ENCODE peak calls at places on chromosomes 6 and 20, in six cellular contexts. K is NB4, J is A549, L is GM12878, Q is HepG2, V is K562. X is an unnamed sample.

GRCh38 chr6:160789263-160790027 is 87.4 kb downstream of the PLG start:
- DNase-seq in J (no peak), L (peak), K (no peak), Q (no peak), V (no peak), X (no peak)

GRCh38 chr6:34144581-34145160 is 1.2 kb downstream of the GRM4 start:
- DNase-seq in V (no peak), Q (no peak), L (no peak), K (no peak), J (no peak), X (no peak)

GRCh38 chr6:139508023-139508422 is 133.6 kb upstream of the CITED2 start:
- DNase-seq in L (no peak), J (no peak), Q (peak), V (no peak), K (peak), X (no peak)

GRCh38 chr20:39893013-39893685 is 795.9 kb downstream of the MAFB start:
- DNase-seq in L (no peak), V (no peak), K (no peak), J (no peak), Q (no peak), X (no peak)

GRCh38 chr6:34391023-34391485 is 1.4 kb downstream of the NUDT3 start:
- DNase-seq in L (no peak), K (peak), Q (peak), J (peak), V (no peak), X (peak)

GRCh38 chr6:100731411-100731810 is 149.7 kb downstream of the ASCC3 start:
- DNase-seq in J (no peak), L (no peak), V (no peak), Q (no peak), K (no peak), X (no peak)

GRCh38 chr6:89597988-89598387 is 40.6 kb downstream of the LYRM2 start:
- DNase-seq in J (peak), K (peak), Q (peak), L (no peak), V (no peak), X (peak)

GRCh38 chr20:8860011-8860495 is 208.8 kb upstream of the PLCB4 start:
- DNase-seq in V (no peak), Q (no peak), K (no peak), J (peak), L (no peak), X (peak)

GRCh38 chr20:36813784-36814136 is 40.2 kb upstream of the DSN1 start:
- DNase-seq in V (no peak), Q (no peak), J (no peak), L (no peak), K (no peak), X (no peak)

GRCh38 chr6:142846883-142847287 is 98.1 kb downstream of the HIVEP2 start:
- DNase-seq in J (peak), V (no peak), Q (peak), L (no peak), K (no peak), X (peak)

GRCh38 chr6:39849228-39849627 is 57.1 kb downstream of the DAAM2 start:
- DNase-seq in K (no peak), V (no peak), Q (no peak), J (no peak), L (no peak), X (no peak)

DNA sequence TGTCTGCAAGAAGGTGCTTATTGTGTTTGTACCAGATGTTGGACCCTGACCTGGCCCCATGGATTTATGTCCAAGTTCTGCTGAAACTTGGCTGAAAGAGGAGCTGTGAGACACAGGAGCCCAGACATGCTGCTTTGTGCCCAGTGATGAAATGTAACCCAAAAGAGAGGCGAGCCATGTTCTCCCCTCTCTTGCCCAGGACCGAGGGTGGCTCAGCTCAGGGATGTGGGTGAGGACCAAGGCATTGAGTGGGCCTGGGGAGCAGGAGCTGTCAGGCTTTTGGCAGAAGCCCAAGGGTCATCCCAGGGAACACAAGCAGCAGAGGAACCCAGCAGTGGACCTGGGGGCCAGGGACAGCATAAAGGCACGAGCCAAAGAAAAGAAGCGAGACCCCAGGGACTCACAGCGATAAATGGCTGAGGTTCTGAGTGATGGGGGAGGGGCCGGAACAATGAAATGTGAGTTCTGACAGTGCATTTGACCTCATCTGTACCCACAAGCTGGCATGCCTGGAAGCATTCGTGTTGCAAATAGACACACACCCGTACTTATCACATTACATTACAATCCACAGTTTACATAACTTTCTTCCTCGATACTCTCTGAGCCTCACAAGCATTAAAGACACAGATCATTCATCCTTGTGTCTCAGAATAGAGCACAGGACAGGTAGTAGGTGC is 363.3 kb upstream of the JARID2 start:
- DNase-seq in L (no peak), V (no peak), K (peak), Q (no peak), J (no peak), X (no peak)
- TF ChIP-seq MYC in L (no peak), V (no peak), K (no peak), Q (no peak), J (no peak), X (no peak)

DNA sequence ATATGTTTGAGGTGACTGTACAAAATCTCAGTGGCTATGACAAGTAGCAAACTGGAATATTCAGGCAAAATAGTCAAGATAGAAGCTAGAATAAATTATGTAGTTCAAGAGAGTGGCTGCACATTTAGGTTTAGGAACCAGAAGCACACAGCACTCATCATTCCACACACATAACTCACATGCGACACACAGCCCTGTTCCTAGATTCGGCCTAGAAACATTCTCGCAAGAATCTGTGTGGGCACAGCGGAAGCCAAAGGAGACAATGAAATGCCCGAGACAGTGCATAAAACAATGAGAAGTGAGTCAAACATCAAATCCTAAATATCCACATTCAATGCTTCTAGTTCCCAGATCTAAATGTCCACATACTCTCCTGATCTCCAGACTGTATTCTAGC is 9.5 kb upstream of the SUPT3H start:
- DNase-seq in K (no peak), L (no peak), Q (no peak), J (no peak), V (no peak), X (no peak)
- TF ChIP-seq MYC in K (no peak), L (no peak), Q (no peak), J (no peak), V (no peak), X (no peak)

GRCh38 chr20:50857348-50857747 is 62.5 kb downstream of the BCAS4 start:
- DNase-seq in L (no peak), V (no peak), K (no peak), J (no peak), Q (no peak), X (no peak)

GRCh38 chr20:50858525-50858924 is 63.7 kb downstream of the BCAS4 start:
- DNase-seq in Q (no peak), L (no peak), J (no peak), V (no peak), K (no peak), X (no peak)

GRCh38 chr20:50854512-50855249 is 59.8 kb downstream of the BCAS4 start:
- DNase-seq in J (no peak), K (no peak), Q (no peak), V (peak), L (no peak), X (no peak)

GRCh38 chr20:50856475-50857041 is 61.7 kb downstream of the BCAS4 start:
- DNase-seq in V (no peak), K (no peak), L (no peak), J (no peak), Q (no peak), X (no peak)

DNA sequence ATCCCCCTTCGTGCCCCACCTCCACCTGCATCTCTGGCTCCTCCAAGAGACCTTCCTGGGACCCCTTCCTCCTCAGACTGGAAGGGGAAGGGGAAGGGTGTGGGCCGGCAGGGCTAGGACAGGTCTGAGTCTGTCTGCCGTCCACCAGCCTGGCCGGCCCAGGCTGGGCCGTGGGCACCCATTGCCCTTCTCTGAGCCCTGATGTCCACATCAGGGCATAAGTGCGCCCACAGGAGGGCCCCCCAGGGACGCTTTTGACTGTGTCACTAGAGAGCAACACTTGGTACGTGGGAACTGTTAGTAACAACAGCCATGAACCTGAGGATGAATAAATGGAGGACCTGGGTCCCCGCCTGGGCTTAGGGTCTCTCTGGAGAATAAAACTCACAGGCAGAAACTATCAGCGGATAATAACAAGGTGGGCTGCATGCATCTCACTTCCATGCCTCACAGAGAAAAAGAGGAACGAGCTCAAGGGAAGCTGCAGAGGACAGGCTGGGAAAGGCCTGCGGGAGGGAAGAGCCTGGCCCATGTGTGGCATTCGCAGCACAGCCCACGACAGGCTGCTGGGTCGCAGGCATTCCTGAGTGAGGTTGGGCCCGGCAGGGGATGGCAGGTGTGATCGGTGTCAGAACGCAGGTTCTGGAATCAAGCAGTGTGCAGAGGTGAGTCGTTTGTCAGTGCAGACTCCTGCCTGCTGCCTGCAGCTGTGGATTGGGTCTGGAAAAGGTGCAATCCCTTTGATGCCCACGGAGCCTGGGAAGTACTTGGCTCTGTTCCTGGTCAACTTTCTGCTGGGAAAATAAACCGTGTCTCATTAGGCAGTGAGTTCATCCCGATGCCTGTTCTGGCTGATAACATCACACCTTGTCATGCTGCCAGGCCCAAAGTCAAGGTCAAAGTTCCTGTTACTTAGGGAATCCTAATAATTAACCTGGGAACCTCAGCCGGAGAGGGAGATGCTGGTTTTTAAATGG is 60.9 kb downstream of the BCAS4 start:
- DNase-seq in V (no peak), Q (peak), L (no peak), J (peak), K (no peak), X (no peak)
- TF ChIP-seq MYC in V (no peak), Q (peak), L (no peak), J (no peak), K (no peak), X (no peak)

DNA sequence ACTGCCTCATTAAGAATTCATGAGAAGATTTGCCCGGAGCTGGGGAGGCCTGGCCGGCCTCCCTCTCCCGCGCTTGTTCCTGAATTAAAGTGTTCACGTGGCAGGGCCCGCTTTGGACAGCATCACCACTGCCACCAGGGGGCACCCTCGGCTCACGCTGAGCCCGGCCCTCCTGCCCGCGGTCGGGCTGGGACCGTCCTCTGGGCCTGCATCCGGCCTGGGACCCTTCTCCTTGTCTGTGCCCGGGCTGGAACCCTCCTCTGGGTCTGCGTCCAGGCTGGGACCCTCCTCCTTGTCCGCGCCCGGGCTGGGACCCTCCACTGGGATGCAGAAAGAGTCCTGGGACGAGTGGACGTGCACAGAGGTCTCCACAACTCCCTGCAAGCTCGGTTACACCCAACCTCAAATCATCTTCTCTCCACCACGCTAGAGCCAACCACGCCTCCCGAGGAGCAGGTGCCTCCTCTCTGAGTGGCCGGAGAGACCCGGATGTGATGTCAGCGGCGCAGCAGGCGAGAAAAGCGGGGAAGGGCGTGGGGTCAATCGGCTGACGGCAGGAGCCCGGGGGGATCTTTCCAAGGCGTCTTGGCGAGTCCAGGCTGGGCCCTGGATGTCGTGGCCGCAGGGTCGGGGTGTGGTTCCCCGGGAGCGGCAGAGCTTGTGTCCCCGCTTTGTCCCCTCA is 50.9 kb upstream of the DACT2 start:
- DNase-seq in J (peak), K (peak), L (no peak), V (peak), Q (peak), X (no peak)
- TF ChIP-seq MYC in J (no peak), K (peak), L (no peak), V (no peak), Q (peak), X (no peak)

GRCh38 chr6:43733471-43734293 is 36.3 kb upstream of the VEGFA start:
- DNase-seq in V (no peak), Q (no peak), J (no peak), L (peak), K (no peak), X (no peak)
- TF ChIP-seq MYC in V (no peak), Q (no peak), J (no peak), L (no peak), K (no peak), X (no peak)

GRCh38 chr6:83042671-83043070 is 23.0 kb downstream of the UBE3D start:
- DNase-seq in J (no peak), V (no peak), Q (no peak), K (no peak), L (no peak), X (no peak)

GRCh38 chr6:83051386-83052172 is 14.1 kb downstream of the UBE3D start:
- DNase-seq in L (no peak), K (no peak), V (no peak), Q (no peak), J (no peak), X (peak)

GRCh38 chr6:83044211-83044768 is 21.4 kb downstream of the UBE3D start:
- DNase-seq in L (no peak), V (no peak), Q (no peak), K (no peak), J (no peak), X (no peak)

DNA sequence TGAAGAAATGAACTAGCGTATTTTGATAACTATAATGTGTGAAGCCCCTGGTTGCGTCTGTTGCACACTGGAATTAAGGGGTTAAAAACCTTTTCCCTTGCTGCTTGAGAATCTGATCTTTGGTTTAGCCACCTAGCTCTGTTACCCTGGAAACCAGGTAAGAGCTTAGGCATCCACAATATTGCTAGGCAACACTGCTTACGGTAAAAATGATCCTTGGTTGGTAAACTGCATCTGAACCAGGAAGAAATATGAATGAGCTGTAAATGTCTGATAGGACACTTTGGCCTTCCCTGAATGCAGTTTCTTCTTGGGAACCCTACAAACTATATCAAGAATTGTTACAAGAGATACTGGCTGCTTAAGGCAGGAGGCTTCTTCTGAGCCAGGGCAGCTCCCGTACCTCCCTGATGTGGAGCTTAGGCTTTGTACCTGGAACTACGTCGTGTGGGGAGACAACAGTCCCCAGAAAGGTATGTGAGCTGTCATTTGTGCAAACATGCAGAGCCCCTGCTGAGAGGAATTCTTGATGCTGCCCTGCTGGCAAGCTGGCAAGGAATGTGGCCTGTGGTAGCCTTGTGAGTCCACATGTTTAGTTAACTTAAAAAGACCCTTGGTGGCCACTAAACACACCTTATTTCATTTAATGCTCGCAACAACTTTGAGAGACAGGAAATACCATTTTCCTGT is 18.4 kb downstream of the UBE3D start:
- DNase-seq in L (no peak), K (no peak), J (no peak), Q (peak), V (no peak), X (no peak)
- TF ChIP-seq MYC in L (no peak), K (no peak), J (no peak), Q (no peak), V (no peak), X (no peak)

GRCh38 chr6:20906938-20907337 is 372.7 kb downstream of the CDKAL1 start:
- DNase-seq in Q (no peak), L (no peak), J (peak), K (peak), V (no peak), X (no peak)
- TF ChIP-seq MYC in Q (no peak), L (no peak), J (no peak), K (no peak), V (no peak), X (no peak)

DNA sequence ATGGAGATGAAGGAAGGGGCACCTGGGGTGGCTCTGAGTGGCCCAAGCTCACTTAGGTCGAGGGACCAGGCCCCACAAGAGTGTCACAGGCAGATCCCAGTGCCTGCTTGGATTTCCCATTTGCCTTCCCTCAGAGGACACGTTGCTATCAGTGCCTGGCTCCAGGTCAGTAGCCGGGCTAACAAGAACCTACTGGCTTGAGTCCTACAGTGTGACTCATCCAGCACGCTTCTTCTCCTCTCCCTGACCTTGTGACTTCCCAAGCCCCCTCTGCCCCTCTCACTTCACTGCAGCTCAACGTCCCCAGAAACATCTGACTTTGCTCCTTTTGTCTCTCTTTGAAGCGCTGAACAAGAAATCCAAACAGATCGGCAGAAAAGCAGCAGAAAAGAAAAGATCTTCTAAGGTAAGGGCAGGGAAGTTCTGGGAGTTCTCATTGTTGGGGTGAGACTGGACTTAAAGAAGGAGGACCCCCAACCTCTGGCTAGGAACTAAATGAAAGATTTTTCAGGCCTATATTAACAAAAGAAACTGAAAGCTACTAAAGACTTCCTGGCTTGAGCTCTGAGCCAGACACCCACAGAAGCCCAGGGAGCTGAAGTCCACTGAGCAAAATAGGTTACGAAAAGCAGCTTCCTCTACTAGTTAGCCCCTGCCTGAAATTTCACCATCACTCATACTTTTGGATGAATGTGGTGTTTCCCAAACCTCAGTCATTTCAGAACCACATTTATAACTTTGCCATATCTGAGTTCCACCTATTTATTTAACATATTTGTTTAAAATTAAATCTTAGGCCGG is 21.5 kb downstream of the ASIP start:
- DNase-seq in J (no peak), V (no peak), Q (peak), L (no peak), K (peak), X (no peak)
- TF ChIP-seq MYC in J (no peak), V (no peak), Q (peak), L (no peak), K (no peak), X (no peak)